ENCODE peak calls at places on chromosomes 7 and 10, in seven cellular contexts. C is SK-N-SH, V is H1, P is HepG2, O is K562, Q is HCT116, H is GM12878. X is an unnamed sample.

GRCh38 chr10:112057072-112057471 is 126.5 kb downstream of the GPAM start:
- DNase-seq in C (no peak), V (no peak), P (no peak), O (no peak), Q (no peak), H (no peak), X (no peak)

GRCh38 chr7:135855836-135856235 is 107.2 kb upstream of the FAM180A start:
- DNase-seq in C (no peak), V (no peak), P (no peak), O (no peak), Q (no peak), H (no peak), X (no peak)

GRCh38 chr10:35533565-35533964 is 71.6 kb upstream of the GJD4 start:
- DNase-seq in C (peak), V (no peak), P (no peak), O (no peak), Q (no peak), H (no peak), X (no peak)

GRCh38 chr7:129767120-129768011 is 155.8 kb downstream of the NRF1 start:
- DNase-seq in C (peak), V (no peak), P (no peak), O (no peak), Q (no peak), H (no peak), X (no peak)

GRCh38 chr10:130497056-130498010 is 361.1 kb downstream of the GLRX3 start:
- DNase-seq in C (no peak), V (peak), P (no peak), O (no peak), Q (no peak), H (no peak), X (no peak)

GRCh38 chr10:121310151-121310711 is 288.0 kb downstream of the FGFR2 start:
- DNase-seq in C (peak), V (no peak), P (no peak), O (no peak), Q (no peak), H (no peak), X (peak)

GRCh38 chr10:128035557-128035973 is 90.7 kb downstream of the MKI67 start:
- DNase-seq in C (peak), V (peak), P (no peak), O (peak), Q (peak), H (no peak), X (peak)

GRCh38 chr10:31912898-31913847 is 15.5 kb downstream of the ARHGAP12 start:
- DNase-seq in C (no peak), V (no peak), P (peak), O (no peak), Q (no peak), H (no peak), X (no peak)

GRCh38 chr10:93481931-93482834 is at the start of gene MYOF:
- DNase-seq in C (peak), V (peak), P (peak), O (peak), Q (peak), H (peak), X (peak)

GRCh38 chr7:106384373-106384772 is 99.6 kb upstream of the NAMPT start:
- DNase-seq in C (no peak), V (no peak), P (no peak), O (no peak), Q (no peak), H (no peak), X (no peak)

GRCh38 chr10:128475686-128476410 is 349.6 kb upstream of the MKI67 start:
- DNase-seq in C (no peak), V (no peak), P (no peak), O (no peak), Q (no peak), H (no peak), X (no peak)

GRCh38 chr7:78499966-78500365 is 701.4 kb downstream of the PHTF2 start:
- DNase-seq in C (no peak), V (no peak), P (no peak), O (no peak), Q (no peak), H (no peak), X (no peak)

GRCh38 chr7:26090927-26091519 is 61.0 kb upstream of the NFE2L3 start:
- DNase-seq in C (peak), V (no peak), P (peak), O (peak), Q (peak), H (peak), X (peak)

GRCh38 chr7:105156731-105157130 is 142.7 kb downstream of the KMT2E start:
- DNase-seq in C (no peak), V (no peak), P (no peak), O (no peak), Q (no peak), H (no peak), X (no peak)
- TF ChIP-seq JUND in C (no peak), V (no peak), P (no peak), O (no peak), Q (no peak), H (no peak), X (no peak)

GRCh38 chr7:55194522-55194921 is 170.6 kb upstream of the LANCL2 start:
- DNase-seq in C (no peak), V (peak), P (no peak), O (no peak), Q (no peak), H (no peak), X (no peak)
- TF ChIP-seq JUND in C (no peak), V (no peak), P (no peak), O (no peak), Q (no peak), H (no peak), X (no peak)

GRCh38 chr10:25934673-25935139 is 677 bp downstream of the MYO3A start:
- DNase-seq in C (peak), V (peak), P (no peak), O (peak), Q (no peak), H (no peak), X (peak)
- TF ChIP-seq JUND in C (no peak), V (no peak), P (no peak), O (no peak), Q (no peak), H (no peak), X (no peak)

DNA sequence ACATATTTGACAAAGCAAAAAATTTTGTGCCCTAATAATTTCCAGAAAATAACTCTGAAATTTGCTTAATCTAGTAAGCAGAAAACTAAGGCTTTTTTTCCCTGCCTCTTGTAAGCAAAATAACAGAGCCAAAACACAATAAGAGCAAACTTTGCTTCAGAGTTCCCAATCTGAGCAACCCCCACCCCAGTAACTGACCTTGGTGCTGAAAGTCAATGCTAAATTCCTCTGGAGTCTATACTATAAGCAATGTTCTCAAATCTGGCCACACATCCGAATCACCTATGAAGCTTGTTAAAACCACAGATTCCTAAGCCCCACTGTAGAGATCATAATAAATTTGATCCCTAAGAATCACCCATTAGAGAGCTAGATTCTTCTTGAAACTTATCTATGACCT is 150.5 kb downstream of the ELAPOR2 start:
- DNase-seq in C (no peak), V (no peak), P (no peak), O (no peak), Q (no peak), H (no peak), X (peak)
- TF ChIP-seq JUND in C (no peak), V (no peak), P (no peak), O (no peak), Q (no peak), H (no peak), X (no peak)